ENCODE peak calls at places on chromosomes 5 and 9, in four cellular contexts. W, P, Q and L are unnamed samples.

GRCh38 chr5:77569409-77569808 is 69.1 kb downstream of the OTP start:
- DNase-seq in W (no peak), P (no peak), Q (no peak), L (no peak)

GRCh38 chr9:129750010-129750409 is 2.8 kb downstream of the PTGES start:
- DNase-seq in W (no peak), P (no peak), Q (no peak), L (peak; percentile 98)

GRCh38 chr9:127389391-127390242 is 7.4 kb upstream of the SLC2A8 start:
- DNase-seq in W (no peak), P (no peak), Q (no peak), L (no peak)

GRCh38 chr5:37847978-37848425 is 8.2 kb upstream of the GDNF start:
- DNase-seq in W (peak; percentile 55), P (peak; percentile 49), Q (no peak), L (peak; percentile 87)

GRCh38 chr5:10681605-10682428 is 79.2 kb downstream of the DAP start:
- DNase-seq in W (no peak), P (no peak), Q (no peak), L (peak; percentile 33)

GRCh38 chr5:88882321-88883038 is 504 bp downstream of the MEF2C start:
- DNase-seq in W (no peak), P (no peak), Q (no peak), L (no peak)

GRCh38 chr5:116562669-116563068 is 12.0 kb downstream of the SEMA6A start:
- DNase-seq in W (no peak), P (no peak), Q (no peak), L (no peak)

GRCh38 chr5:26329562-26330189 is 708.7 kb downstream of the CDH9 start:
- DNase-seq in W (no peak), P (no peak), Q (no peak), L (no peak)

GRCh38 chr9:1875921-1876448 is 139.2 kb upstream of the SMARCA2 start:
- DNase-seq in W (no peak), P (peak; percentile 97), Q (peak; percentile 73), L (no peak)

GRCh38 chr9:109557481-109557880 is 59.4 kb upstream of the PTPN3 start:
- DNase-seq in W (no peak), P (no peak), Q (no peak), L (no peak)

GRCh38 chr5:13771011-13771571 is 173.4 kb downstream of the DNAH5 start:
- DNase-seq in W (no peak), P (no peak), Q (no peak), L (no peak)

GRCh38 chr9:75185585-75186170 is 97.4 kb downstream of the OSTF1 start:
- DNase-seq in W (peak; percentile 68), P (no peak), Q (peak; percentile 47), L (peak; percentile 79)

GRCh38 chr9:13596383-13596970 is 317.0 kb upstream of the MPDZ start:
- DNase-seq in W (peak; percentile 43), P (no peak), Q (no peak), L (no peak)

GRCh38 chr5:177594071-177594470 is 2.1 kb downstream of the TMED9 start:
- DNase-seq in W (no peak), P (no peak), Q (no peak), L (peak; percentile 7)

GRCh38 chr5:15021286-15022046 is 149.9 kb upstream of the ANKH start:
- DNase-seq in W (no peak), P (no peak), Q (no peak), L (peak; percentile 77)

GRCh38 chr5:72347801-72348305 is 27.7 kb downstream of the PTCD2 start:
- DNase-seq in W (no peak), P (no peak), Q (peak; percentile 16), L (peak; percentile 57)

GRCh38 chr5:109654455-109654854 is 35.3 kb upstream of the MAN2A1 start:
- DNase-seq in W (no peak), P (no peak), Q (no peak), L (peak; percentile 55)

GRCh38 chr5:132489051-132489770 is 1.4 kb downstream of the IRF1 start:
- DNase-seq in W (peak; percentile 17), P (no peak), Q (no peak), L (peak; percentile 22)

GRCh38 chr5:132674671-132675506 is 1.1 kb downstream of the IL4 start:
- DNase-seq in W (no peak), P (peak; percentile 93), Q (peak; percentile 79), L (no peak)

GRCh38 chr5:137332296-137332695 is 166.8 kb downstream of the SPOCK1 start:
- DNase-seq in W (no peak), P (no peak), Q (no peak), L (no peak)

GRCh38 chr9:131117762-131118145 is 7.6 kb upstream of the NUP214 start:
- DNase-seq in W (no peak), P (no peak), Q (no peak), L (no peak)

GRCh38 chr9:133738806-133739150 is 626 bp upstream of the SARDH start:
- DNase-seq in W (no peak), P (no peak), Q (no peak), L (no peak)

GRCh38 chr5:93163010-93163663 is 417.9 kb downstream of the NR2F1-AS1 start:
- DNase-seq in W (no peak), P (no peak), Q (no peak), L (no peak)

GRCh38 chr5:17216974-17217325 is 481 bp upstream of the BASP1 start:
- DNase-seq in W (peak; percentile 59), P (no peak), Q (no peak), L (peak; percentile 78)

GRCh38 chr5:83720805-83721431 is at the start of gene HAPLN1:
- DNase-seq in W (peak; percentile 57), P (no peak), Q (no peak), L (peak; percentile 92)

GRCh38 chr5:120447706-120448239 is 16.3 kb upstream of the PRR16 start:
- DNase-seq in W (no peak), P (no peak), Q (no peak), L (no peak)

GRCh38 chr9:33081128-33081851 is 4.8 kb upstream of the SMU1 start:
- DNase-seq in W (peak; percentile 76), P (peak; percentile 76), Q (peak; percentile 80), L (peak; percentile 84)

GRCh38 chr9:122239722-122240121 is 11.0 kb upstream of the LHX6 start:
- DNase-seq in W (no peak), P (no peak), Q (no peak), L (peak; percentile 12)